ENCODE peak calls at places on chromosomes 5 and 9, in six cellular contexts. X is stimulated activated CD4-positive, alpha-beta T cell treated with anti-CD3 and anti-CD28 coated beads, Interleukin-4, amount 100 ng/mL, for 48 hours; E is ELF-1; Y is AG08396; M is activated naive CD4-positive, alpha-beta T cell treated with anti-CD3 and anti-CD28 coated beads, Interleukin-2, amount 50 U/mL, for 16 hours; V is Right ventricle myocardium inferior. T is an unnamed sample.

GRCh38 chr9:83220737-83221136 is 157.8 kb upstream of the RASEF start:
- DNase-seq in X (peak; percentile 4), Y (peak; percentile 51), M (no peak), E (no peak), V (no peak), T (no peak)

GRCh38 chr9:13759624-13760023 is 480.1 kb upstream of the MPDZ start:
- DNase-seq in X (no peak), M (no peak), E (no peak), V (no peak), Y (no peak), T (no peak)

GRCh38 chr9:122125891-122126331 is 32.8 kb upstream of the TTLL11 start:
- DNase-seq in X (no peak), V (peak; percentile 43), E (peak; percentile 80), M (no peak), Y (peak; percentile 39), T (peak; percentile 70)

GRCh38 chr5:149217802-149218153 is 53.9 kb upstream of the AFAP1L1 start:
- DNase-seq in V (peak; percentile 67), X (no peak), Y (no peak), E (no peak), M (no peak), T (no peak)

GRCh38 chr5:81800797-81801196 is 49.9 kb upstream of the SSBP2 start:
- DNase-seq in M (no peak), V (no peak), X (no peak), Y (no peak), E (peak; percentile 65), T (no peak)

GRCh38 chr9:113580041-113580953 is 116.8 kb downstream of the RGS3 start:
- DNase-seq in E (no peak), Y (no peak), M (peak; percentile 66), X (peak; percentile 68), V (peak; percentile 94), T (no peak)

GRCh38 chr9:130692365-130692764 is 1.2 kb upstream of the EXOSC2 start:
- DNase-seq in Y (no peak), M (no peak), X (no peak), V (no peak), E (peak; percentile 92), T (peak; percentile 94)

GRCh38 chr5:172678902-172679301 is 37.8 kb downstream of the NEURL1B start:
- DNase-seq in M (no peak), E (peak; percentile 71), V (peak; percentile 81), Y (no peak), X (no peak), T (no peak)

GRCh38 chr5:116532762-116533525 is 41.7 kb downstream of the SEMA6A start:
- DNase-seq in V (no peak), E (no peak), Y (no peak), M (no peak), X (no peak), T (no peak)

GRCh38 chr9:112925058-112925641 is 34.5 kb upstream of the SLC46A2 start:
- DNase-seq in E (peak; percentile 10), Y (peak; percentile 28), M (no peak), V (no peak), X (no peak), T (peak; percentile 37)

GRCh38 chr5:11904270-11904906 is at the start of gene CTNND2:
- DNase-seq in E (peak; percentile 80), M (no peak), V (no peak), Y (peak; percentile 15), X (no peak), T (peak; percentile 85)

T was measured in H9.